ENCODE peak calls at places on chromosomes 12 and 14, in six cellular contexts. F, D, K, T, R and Z are unnamed samples.

GRCh38 chr14:92473261-92473946 is 40.2 kb upstream of the RIN3 start:
- DNase-seq in F (no peak), D (peak; percentile 75), K (peak; percentile 72), T (no peak), R (no peak), Z (peak; percentile 38)

GRCh38 chr12:132605055-132605441 is 5.3 kb downstream of the LRCOL1 start:
- DNase-seq in F (no peak), D (no peak), K (no peak), T (no peak), R (no peak), Z (no peak)

GRCh38 chr12:93668919-93669418 is 8.2 kb upstream of the CRADD start:
- DNase-seq in F (peak; percentile 32), D (no peak), K (peak; percentile 9), T (no peak), R (no peak), Z (no peak)

GRCh38 chr12:6373022-6373787 is 2.2 kb downstream of the SCNN1A start:
- DNase-seq in F (no peak), D (no peak), K (no peak), T (no peak), R (no peak), Z (no peak)

GRCh38 chr14:64637735-64638473 is 66.3 kb upstream of the PLEKHG3 start:
- DNase-seq in F (no peak), D (no peak), K (no peak), T (no peak), R (no peak), Z (no peak)

GRCh38 chr14:22824711-22825359 is 4.9 kb upstream of the MRPL52 start:
- DNase-seq in F (no peak), D (peak; percentile 98), K (peak; percentile 85), T (no peak), R (peak; percentile 75), Z (peak; percentile 61)

GRCh38 chr12:112971248-112971647 is 7.1 kb upstream of the OAS2 start:
- DNase-seq in F (no peak), D (peak; percentile 2), K (no peak), T (no peak), R (no peak), Z (no peak)

GRCh38 chr12:124312601-124313000 is 17.7 kb downstream of the RFLNA start:
- DNase-seq in F (no peak), D (no peak), K (no peak), T (no peak), R (no peak), Z (no peak)

GRCh38 chr14:51310453-51311074 is 70.5 kb downstream of the TMX1 start:
- DNase-seq in F (no peak), D (peak; percentile 77), K (no peak), T (no peak), R (no peak), Z (no peak)

GRCh38 chr12:108804361-108804949 is 52.9 kb downstream of the SSH1 start:
- DNase-seq in F (no peak), D (peak; percentile 95), K (no peak), T (no peak), R (no peak), Z (no peak)

GRCh38 chr12:117363953-117364486 is 2.6 kb upstream of the NOS1 start:
- DNase-seq in F (no peak), D (no peak), K (no peak), T (no peak), R (no peak), Z (peak; percentile 49)

GRCh38 chr12:57280234-57281062 is 29.5 kb upstream of the STAC3 start:
- DNase-seq in F (peak; percentile 74), D (peak; percentile 99), K (peak; percentile 84), T (no peak), R (peak; percentile 68), Z (peak; percentile 78)

GRCh38 chr12:42981379-42981778 is 391.8 kb upstream of the PRICKLE1 start:
- DNase-seq in F (no peak), D (peak; percentile 77), K (no peak), T (no peak), R (no peak), Z (no peak)

GRCh38 chr14:70027785-70028428 is 148.7 kb downstream of the SMOC1 start:
- DNase-seq in F (no peak), D (peak; percentile 46), K (peak; percentile 43), T (peak; percentile 85), R (peak; percentile 80), Z (peak; percentile 55)

GRCh38 chr12:67885370-67886169 is 103.7 kb upstream of the IFNG-AS1 start:
- DNase-seq in F (no peak), D (no peak), K (no peak), T (no peak), R (no peak), Z (no peak)

DNA sequence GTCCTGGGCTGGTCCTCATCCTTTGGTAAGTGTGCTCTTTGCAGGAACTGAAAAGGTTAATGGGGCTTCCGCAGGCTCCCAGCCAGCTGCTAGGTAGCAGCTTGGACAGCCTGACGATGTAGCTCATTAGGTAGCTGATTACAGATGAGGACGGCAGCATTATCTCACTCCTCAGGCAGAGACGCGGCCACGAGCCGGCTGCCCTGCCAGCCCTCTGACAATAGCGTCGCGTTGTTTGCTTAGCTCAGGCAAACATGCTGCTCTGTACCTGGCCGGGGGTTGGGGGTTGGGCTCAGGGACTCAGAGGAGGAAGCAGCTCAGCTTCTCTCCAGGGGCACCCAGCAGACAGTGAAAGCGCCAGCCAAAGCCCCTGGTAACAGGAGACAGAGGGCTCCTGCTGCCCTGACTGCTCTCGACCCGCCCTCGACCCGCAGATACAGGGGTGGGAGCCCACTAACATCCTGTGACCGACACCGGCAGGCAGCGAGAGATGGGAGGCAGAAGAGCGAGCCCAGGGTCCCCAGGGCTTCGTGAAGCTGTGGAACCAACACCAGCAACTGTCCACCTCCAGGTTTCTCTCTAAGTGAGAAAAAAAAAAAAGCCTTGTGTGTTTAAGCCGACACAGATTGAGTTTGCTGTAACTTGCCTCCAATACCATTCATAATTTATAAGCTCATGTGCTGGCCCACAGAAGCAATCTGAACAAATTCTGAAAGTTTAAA is 53.4 kb upstream of the DLK1 start:
- DNase-seq in F (no peak), D (no peak), K (peak; percentile 73), T (no peak), R (no peak), Z (no peak)
- TF ChIP-seq BHLHE40 in F (no peak), D (no peak), K (no peak), T (no peak), R (peak; percentile 23), Z (no peak)

DNA sequence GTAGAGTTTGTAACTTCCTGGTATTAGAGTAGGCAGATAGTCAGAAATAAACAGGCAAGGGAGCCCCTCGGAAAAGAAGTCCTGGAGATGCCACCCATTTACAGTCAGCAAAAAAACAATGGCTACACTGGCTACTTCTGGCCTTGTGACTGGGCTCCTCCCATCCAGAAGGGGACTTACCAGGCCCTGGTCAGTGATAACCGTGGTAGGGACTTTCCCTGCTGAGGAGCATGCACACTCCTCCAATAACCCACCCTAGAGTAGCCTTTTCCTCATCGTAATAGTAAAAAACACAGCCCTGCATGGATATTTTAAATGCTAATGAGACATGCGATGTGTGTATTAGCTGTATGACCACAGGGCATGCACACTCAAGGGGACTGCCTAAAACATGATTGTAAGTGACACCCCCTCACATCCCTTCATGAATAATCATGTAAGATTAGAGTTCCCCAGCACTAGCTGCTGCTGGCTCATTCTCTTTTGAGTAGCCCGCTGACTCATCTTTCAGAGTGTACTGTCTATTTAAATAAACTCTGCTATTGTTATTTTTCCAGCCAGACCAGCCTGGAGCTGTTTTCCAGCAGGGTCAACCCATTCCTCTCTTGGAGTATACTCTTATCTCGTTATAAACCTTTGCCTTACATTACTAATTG is 413.8 kb upstream of the TMTC1 start:
- DNase-seq in F (no peak), D (peak; percentile 43), K (no peak), T (no peak), R (no peak), Z (no peak)
- TF ChIP-seq BHLHE40 in F (no peak), D (no peak), K (no peak), T (no peak), R (no peak), Z (no peak)

DNA sequence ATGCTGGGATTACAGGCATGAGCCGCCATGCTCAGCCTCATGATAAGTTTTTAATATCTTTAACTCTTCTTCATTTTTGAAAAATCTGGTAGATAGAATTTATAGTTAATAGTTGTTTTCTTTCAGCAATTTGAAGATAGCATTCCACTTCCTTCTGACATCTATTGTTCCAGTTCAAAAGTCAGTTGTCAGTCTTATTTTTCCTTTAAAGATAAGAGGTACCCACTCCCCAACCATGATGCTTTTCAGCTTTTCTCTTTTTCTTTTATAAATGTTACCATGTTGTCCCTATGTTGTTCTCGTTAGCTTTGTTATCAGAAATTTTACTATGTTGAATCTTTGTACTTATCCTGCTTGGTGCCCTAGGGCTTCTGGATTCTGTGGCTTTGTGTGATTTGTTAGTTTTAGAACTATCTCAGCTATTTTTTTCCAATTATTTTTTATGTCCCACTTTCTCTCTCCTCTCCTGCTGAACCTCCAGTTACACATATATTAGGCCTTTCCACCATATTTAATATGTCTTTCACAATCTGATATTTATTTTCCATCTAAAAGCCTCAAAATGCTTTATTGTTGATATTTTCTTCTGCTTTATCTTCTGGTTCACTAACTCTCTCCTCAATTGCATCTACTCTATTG is 181.6 kb upstream of the FOXN3 start:
- DNase-seq in F (no peak), D (peak; percentile 38), K (peak; percentile 13), T (no peak), R (no peak), Z (no peak)
- TF ChIP-seq BHLHE40 in F (no peak), D (no peak), K (no peak), T (no peak), R (no peak), Z (no peak)

GRCh38 chr12:122040579-122041386 is 19.1 kb downstream of the BCL7A start:
- DNase-seq in F (no peak), D (no peak), K (peak; percentile 80), T (no peak), R (no peak), Z (peak; percentile 98)
- TF ChIP-seq BHLHE40 in F (no peak), D (no peak), K (peak; percentile 75), T (no peak), R (no peak), Z (peak; percentile 73)